ENCODE peak calls at places on chromosomes 2 and 18, in ten cellular contexts. One of them, this sample, is unnamed.

GRCh38 chr2:29314816-29315571 is 199.8 kb downstream of the CLIP4 start:
- DNase-seq in MM.1S: peak; percentile 79
- DNase-seq in GM23248: peak; percentile 30
- DNase-seq in GM23338: peak; percentile 15
- DNase-seq in fibroblast of lung: no peak
- DNase-seq in keratinocyte: no peak
- DNase-seq in astrocyte: peak; percentile 67
- DNase-seq in neural progenitor cell: peak; percentile 55
- DNase-seq in HCT116: no peak
- DNase-seq in PC-3: peak; percentile 59
- DNase-seq in this sample: no peak

GRCh38 chr2:106566050-106566449 is 78.9 kb downstream of the CD8B2 start:
- DNase-seq in HCT116: no peak
- DNase-seq in GM23248: peak; percentile 68
- DNase-seq in astrocyte: no peak
- DNase-seq in PC-3: peak; percentile 7
- DNase-seq in MM.1S: peak; percentile 59
- DNase-seq in neural progenitor cell: no peak
- DNase-seq in keratinocyte: no peak
- DNase-seq in fibroblast of lung: no peak
- DNase-seq in GM23338: no peak
- DNase-seq in this sample: peak; percentile 14

GRCh38 chr2:15919716-15920444 is 20.5 kb upstream of the MYCN start:
- DNase-seq in astrocyte: no peak
- DNase-seq in keratinocyte: no peak
- DNase-seq in fibroblast of lung: no peak
- DNase-seq in GM23338: no peak
- DNase-seq in HCT116: no peak
- DNase-seq in neural progenitor cell: no peak
- DNase-seq in GM23248: no peak
- DNase-seq in MM.1S: no peak
- DNase-seq in PC-3: peak; percentile 14
- DNase-seq in this sample: peak; percentile 28

GRCh38 chr2:201255468-201255867 is 4.9 kb upstream of the CASP8 start:
- DNase-seq in PC-3: no peak
- DNase-seq in GM23338: no peak
- DNase-seq in MM.1S: no peak
- DNase-seq in HCT116: no peak
- DNase-seq in neural progenitor cell: no peak
- DNase-seq in GM23248: no peak
- DNase-seq in fibroblast of lung: peak; percentile 59
- DNase-seq in keratinocyte: no peak
- DNase-seq in astrocyte: no peak
- DNase-seq in this sample: no peak

GRCh38 chr2:65453916-65454315 is 21.5 kb upstream of the SPRED2 start:
- DNase-seq in neural progenitor cell: no peak
- DNase-seq in keratinocyte: peak; percentile 58
- DNase-seq in PC-3: peak; percentile 81
- DNase-seq in HCT116: no peak
- DNase-seq in astrocyte: peak; percentile 61
- DNase-seq in GM23338: no peak
- DNase-seq in GM23248: peak; percentile 59
- DNase-seq in fibroblast of lung: no peak
- DNase-seq in MM.1S: no peak
- DNase-seq in this sample: peak; percentile 55

GRCh38 chr2:65548571-65549261 is 116.3 kb upstream of the SPRED2 start:
- DNase-seq in astrocyte: peak; percentile 33
- DNase-seq in GM23338: no peak
- DNase-seq in HCT116: no peak
- DNase-seq in keratinocyte: no peak
- DNase-seq in GM23248: peak; percentile 58
- DNase-seq in PC-3: no peak
- DNase-seq in MM.1S: no peak
- DNase-seq in neural progenitor cell: no peak
- DNase-seq in fibroblast of lung: no peak
- DNase-seq in this sample: no peak

GRCh38 chr2:232979871-232980461 is 33.1 kb downstream of the NGEF start:
- DNase-seq in GM23338: no peak
- DNase-seq in MM.1S: no peak
- DNase-seq in astrocyte: peak; percentile 72
- DNase-seq in keratinocyte: no peak
- DNase-seq in GM23248: peak; percentile 83
- DNase-seq in neural progenitor cell: no peak
- DNase-seq in fibroblast of lung: peak; percentile 50
- DNase-seq in PC-3: peak; percentile 95
- DNase-seq in HCT116: peak; percentile 90
- DNase-seq in this sample: peak; percentile 55

GRCh38 chr18:11607897-11608296 is 1.5 kb upstream of the SLC35G4 start:
- DNase-seq in PC-3: no peak
- DNase-seq in neural progenitor cell: peak; percentile 11
- DNase-seq in fibroblast of lung: no peak
- DNase-seq in keratinocyte: no peak
- DNase-seq in HCT116: no peak
- DNase-seq in GM23338: no peak
- DNase-seq in GM23248: peak; percentile 8
- DNase-seq in MM.1S: no peak
- DNase-seq in astrocyte: no peak
- DNase-seq in this sample: no peak

GRCh38 chr2:106163948-106164580 is 30.0 kb downstream of the UXS1 start:
- DNase-seq in neural progenitor cell: no peak
- DNase-seq in GM23248: peak; percentile 7
- DNase-seq in HCT116: no peak
- DNase-seq in GM23338: peak; percentile 48
- DNase-seq in MM.1S: no peak
- DNase-seq in fibroblast of lung: no peak
- DNase-seq in astrocyte: no peak
- DNase-seq in PC-3: peak; percentile 42
- DNase-seq in keratinocyte: no peak
- DNase-seq in this sample: no peak

GRCh38 chr2:88074854-88075292 is 7.2 kb downstream of the SMYD1 start:
- DNase-seq in astrocyte: peak; percentile 88
- DNase-seq in GM23248: peak; percentile 85
- DNase-seq in MM.1S: no peak
- DNase-seq in neural progenitor cell: no peak
- DNase-seq in GM23338: no peak
- DNase-seq in HCT116: no peak
- DNase-seq in fibroblast of lung: peak; percentile 82
- DNase-seq in keratinocyte: no peak
- DNase-seq in PC-3: peak; percentile 77
- DNase-seq in this sample: peak; percentile 82

GRCh38 chr2:224650815-224651439 is 65.2 kb downstream of the CCDC195 start:
- DNase-seq in GM23338: peak; percentile 91
- DNase-seq in fibroblast of lung: peak; percentile 72
- DNase-seq in HCT116: peak; percentile 53
- DNase-seq in MM.1S: peak; percentile 49
- DNase-seq in astrocyte: peak; percentile 25
- DNase-seq in PC-3: peak; percentile 77
- DNase-seq in neural progenitor cell: peak; percentile 75
- DNase-seq in GM23248: peak; percentile 69
- DNase-seq in keratinocyte: no peak
- DNase-seq in this sample: peak; percentile 31

GRCh38 chr2:1748176-1748740 is 3.9 kb upstream of the PXDN start:
- DNase-seq in GM23248: peak; percentile 30
- DNase-seq in fibroblast of lung: no peak
- DNase-seq in keratinocyte: no peak
- DNase-seq in MM.1S: no peak
- DNase-seq in neural progenitor cell: no peak
- DNase-seq in astrocyte: no peak
- DNase-seq in PC-3: no peak
- DNase-seq in HCT116: no peak
- DNase-seq in GM23338: no peak
- DNase-seq in this sample: no peak

GRCh38 chr18:22115573-22115972 is 53.8 kb upstream of the GATA6 start:
- DNase-seq in MM.1S: no peak
- DNase-seq in astrocyte: no peak
- DNase-seq in GM23248: no peak
- DNase-seq in HCT116: no peak
- DNase-seq in PC-3: no peak
- DNase-seq in neural progenitor cell: no peak
- DNase-seq in GM23338: no peak
- DNase-seq in fibroblast of lung: no peak
- DNase-seq in keratinocyte: no peak
- DNase-seq in this sample: no peak

GRCh38 chr2:25491966-25492532 is 150.3 kb upstream of the DNMT3A start:
- DNase-seq in fibroblast of lung: peak; percentile 64
- DNase-seq in GM23248: peak; percentile 57
- DNase-seq in GM23338: no peak
- DNase-seq in keratinocyte: no peak
- DNase-seq in PC-3: peak; percentile 82
- DNase-seq in astrocyte: peak; percentile 79
- DNase-seq in neural progenitor cell: no peak
- DNase-seq in HCT116: no peak
- DNase-seq in MM.1S: no peak
- DNase-seq in this sample: no peak

DNA sequence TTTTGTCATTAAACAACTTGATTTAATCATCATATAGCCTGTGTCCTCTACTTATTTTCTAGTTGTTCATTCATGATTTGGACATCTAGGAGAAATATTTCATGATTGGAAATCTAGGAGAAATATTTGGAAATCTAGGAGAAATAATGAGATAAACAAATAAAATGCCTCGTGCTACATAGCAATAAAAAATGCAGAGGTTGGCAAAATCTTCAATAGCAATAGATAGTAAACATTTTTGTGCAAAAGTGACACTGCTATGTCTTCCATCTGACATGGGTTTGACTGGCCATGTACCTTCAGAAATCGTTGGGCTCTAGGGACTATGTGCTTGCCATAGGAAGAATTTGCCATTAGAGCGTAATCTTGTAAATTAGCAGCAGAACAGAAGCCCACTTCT is 1304.5 kb upstream of the ZEB2 start:
- DNase-seq in MM.1S: no peak
- DNase-seq in HCT116: no peak
- DNase-seq in neural progenitor cell: no peak
- DNase-seq in GM23338: no peak
- DNase-seq in GM23248: no peak
- DNase-seq in fibroblast of lung: no peak
- DNase-seq in keratinocyte: no peak
- DNase-seq in PC-3: no peak
- DNase-seq in astrocyte: no peak
- DNase-seq in this sample: no peak
- H3K4me2 ChIP-seq in MM.1S: no peak overlapping the region
- H3K4me2 ChIP-seq in HCT116: no peak overlapping the region
- H3K4me2 ChIP-seq in neural progenitor cell: no peak overlapping the region
- H3K4me2 ChIP-seq in GM23338: peak overlapping the region; percentile 40
- H3K4me2 ChIP-seq in GM23248: no peak overlapping the region
- H3K4me2 ChIP-seq in fibroblast of lung: no peak overlapping the region
- H3K4me2 ChIP-seq in keratinocyte: no peak overlapping the region
- H3K4me2 ChIP-seq in PC-3: no peak overlapping the region
- H3K4me2 ChIP-seq in astrocyte: no peak overlapping the region
- H3K4me2 ChIP-seq in this sample: no peak overlapping the region

GRCh38 chr2:239006886-239007285 is 159.0 kb downstream of the TWIST2 start:
- DNase-seq in PC-3: peak; percentile 94
- DNase-seq in HCT116: no peak
- DNase-seq in GM23338: no peak
- DNase-seq in neural progenitor cell: no peak
- DNase-seq in fibroblast of lung: no peak
- DNase-seq in GM23248: peak; percentile 64
- DNase-seq in MM.1S: no peak
- DNase-seq in keratinocyte: peak; percentile 33
- DNase-seq in astrocyte: no peak
- DNase-seq in this sample: peak; percentile 33
- TF ChIP-seq EZH2 in PC-3: no peak
- TF ChIP-seq EZH2 in HCT116: no peak
- TF ChIP-seq EZH2 in GM23338: no peak
- TF ChIP-seq EZH2 in neural progenitor cell: no peak
- TF ChIP-seq EZH2 in fibroblast of lung: no peak
- TF ChIP-seq EZH2 in GM23248: no peak
- TF ChIP-seq EZH2 in MM.1S: no peak
- TF ChIP-seq EZH2 in keratinocyte: no peak
- TF ChIP-seq EZH2 in astrocyte: no peak
- TF ChIP-seq EZH2 in this sample: no peak

GRCh38 chr2:231810905-231811304 is 24.7 kb downstream of the COPS7B start:
- DNase-seq in MM.1S: no peak
- DNase-seq in PC-3: peak; percentile 56
- DNase-seq in neural progenitor cell: no peak
- DNase-seq in GM23248: peak; percentile 80
- DNase-seq in GM23338: no peak
- DNase-seq in astrocyte: peak; percentile 60
- DNase-seq in fibroblast of lung: peak; percentile 55
- DNase-seq in keratinocyte: no peak
- DNase-seq in HCT116: no peak
- DNase-seq in this sample: peak; percentile 55
- H3K4me2 ChIP-seq in MM.1S: no peak overlapping the region
- H3K4me2 ChIP-seq in PC-3: no peak overlapping the region
- H3K4me2 ChIP-seq in neural progenitor cell: no peak overlapping the region
- H3K4me2 ChIP-seq in GM23248: no peak overlapping the region
- H3K4me2 ChIP-seq in GM23338: no peak overlapping the region
- H3K4me2 ChIP-seq in astrocyte: peak overlapping the region; percentile 26
- H3K4me2 ChIP-seq in fibroblast of lung: no peak overlapping the region
- H3K4me2 ChIP-seq in keratinocyte: peak overlapping the region; percentile 41
- H3K4me2 ChIP-seq in HCT116: no peak overlapping the region
- H3K4me2 ChIP-seq in this sample: peak overlapping the region; percentile 18

DNA sequence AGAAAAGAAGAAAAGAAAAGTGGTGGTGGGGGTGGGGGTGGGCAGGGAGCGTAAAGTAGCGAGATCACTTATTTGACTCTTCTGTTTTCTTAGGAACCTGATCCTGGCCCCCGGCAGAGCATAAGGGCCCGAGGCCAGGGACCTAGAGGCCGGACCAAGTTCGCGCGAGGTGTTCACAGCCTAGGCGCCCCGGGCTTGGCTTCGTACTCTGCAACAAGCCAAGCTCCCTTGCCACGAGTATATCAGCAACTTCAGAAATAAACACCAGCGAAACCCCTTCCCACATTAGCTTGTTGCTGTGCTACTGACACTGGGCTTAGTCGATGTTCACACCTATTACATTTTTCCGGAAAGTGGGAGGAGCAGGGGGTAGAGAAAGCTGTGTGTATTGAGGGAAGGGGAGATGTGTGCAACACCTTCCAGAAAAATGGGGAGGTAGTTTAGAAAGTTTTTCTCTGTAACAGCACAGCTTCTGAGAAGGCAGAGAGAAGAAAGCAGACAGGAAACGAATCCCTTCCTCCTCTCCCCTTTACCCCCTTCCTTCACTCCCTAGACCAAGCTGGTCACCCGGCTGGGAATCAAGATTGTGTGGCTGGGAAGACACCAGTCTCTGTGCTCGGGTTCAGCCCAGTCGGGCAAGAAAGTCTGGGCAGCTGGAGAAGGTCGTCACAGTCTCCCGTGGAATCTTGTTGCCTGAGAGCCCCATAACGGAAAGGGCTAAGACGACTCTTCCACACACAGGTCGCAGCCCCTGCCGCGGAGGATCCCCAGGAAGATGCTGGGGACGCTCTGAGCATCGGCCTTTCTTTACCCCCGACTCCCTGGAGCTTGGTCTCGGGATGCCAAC is 12.0 kb upstream of the SATB2 start:
- DNase-seq in astrocyte: no peak
- DNase-seq in neural progenitor cell: peak; percentile 18
- DNase-seq in PC-3: no peak
- DNase-seq in MM.1S: no peak
- DNase-seq in fibroblast of lung: no peak
- DNase-seq in GM23338: peak; percentile 28
- DNase-seq in GM23248: no peak
- DNase-seq in HCT116: no peak
- DNase-seq in keratinocyte: no peak
- DNase-seq in this sample: no peak
- TF ChIP-seq EZH2 in astrocyte: peak; percentile 82
- TF ChIP-seq EZH2 in neural progenitor cell: peak; percentile 19
- TF ChIP-seq EZH2 in PC-3: no peak
- TF ChIP-seq EZH2 in MM.1S: no peak
- TF ChIP-seq EZH2 in fibroblast of lung: no peak
- TF ChIP-seq EZH2 in GM23338: peak; percentile 90
- TF ChIP-seq EZH2 in GM23248: peak; percentile 73
- TF ChIP-seq EZH2 in HCT116: no peak
- TF ChIP-seq EZH2 in keratinocyte: peak; percentile 88
- TF ChIP-seq EZH2 in this sample: peak; percentile 93